ENCODE peak calls at places on chromosomes 5 and 9, in six cellular contexts. G is progenitor cell of endocrine pancreas, P is thoracic aorta, E is glutamatergic neuron, M is left lung, I is tibial nerve. S is an unnamed sample.

GRCh38 chr5:151164687-151165392 is 7.3 kb upstream of the ANXA6 start:
- DNase-seq in G (peak; percentile 67), P (no peak), E (peak; percentile 80), M (peak; percentile 67), I (peak; percentile 58), S (peak; percentile 78)

GRCh38 chr5:146582015-146582414 is 66.0 kb upstream of the GPR151 start:
- DNase-seq in G (no peak), P (no peak), E (no peak), M (no peak), I (no peak), S (no peak)

GRCh38 chr5:78547731-78548189 is 100.8 kb downstream of the LHFPL2 start:
- DNase-seq in G (no peak), P (peak; percentile 82), E (peak; percentile 53), M (peak; percentile 66), I (peak; percentile 77), S (no peak)

GRCh38 chr9:134174073-134174449 is 9.7 kb upstream of the RNU6ATAC start:
- DNase-seq in G (no peak), P (no peak), E (no peak), M (peak; percentile 62), I (no peak), S (no peak)

GRCh38 chr5:98570661-98571181 is 202.7 kb upstream of the RGMB start:
- DNase-seq in G (no peak), P (no peak), E (peak; percentile 53), M (no peak), I (no peak), S (peak; percentile 4)

GRCh38 chr9:130662927-130663257 is 1.5 kb upstream of the PRDM12 start:
- DNase-seq in G (no peak), P (no peak), E (peak; percentile 37), M (no peak), I (no peak), S (peak; percentile 33)

GRCh38 chr9:5949103-5949699 is 58.5 kb downstream of the MLANA start:
- DNase-seq in G (no peak), P (no peak), E (no peak), M (no peak), I (no peak), S (no peak)

GRCh38 chr5:72280655-72281069 is 39.4 kb downstream of the MRPS27 start:
- DNase-seq in G (no peak), P (no peak), E (no peak), M (no peak), I (no peak), S (no peak)

GRCh38 chr5:155046591-155046990 is 33.0 kb downstream of the KIF4B start:
- DNase-seq in G (no peak), P (no peak), E (no peak), M (no peak), I (no peak), S (no peak)

GRCh38 chr5:155052532-155052931 is 39.0 kb downstream of the KIF4B start:
- DNase-seq in G (no peak), P (no peak), E (no peak), M (no peak), I (no peak), S (no peak)

GRCh38 chr5:155047818-155048217 is 34.3 kb downstream of the KIF4B start:
- DNase-seq in G (no peak), P (no peak), E (no peak), M (no peak), I (no peak), S (no peak)

GRCh38 chr5:155050384-155051019 is 36.9 kb downstream of the KIF4B start:
- DNase-seq in G (no peak), P (no peak), E (no peak), M (no peak), I (no peak), S (no peak)

GRCh38 chr5:155049569-155050383 is 36.2 kb downstream of the KIF4B start:
- DNase-seq in G (no peak), P (no peak), E (no peak), M (no peak), I (no peak), S (peak; percentile 20)
- TF ChIP-seq CTCF in G (peak; percentile 57), P (no peak), E (peak; percentile 18), M (no peak), I (no peak), S (peak; percentile 29)

GRCh38 chr5:143208781-143209510 is 194.5 kb downstream of the NR3C1 start:
- DNase-seq in G (no peak), P (no peak), E (no peak), M (no peak), I (no peak), S (no peak)
- TF ChIP-seq CTCF in G (no peak), P (no peak), E (no peak), M (no peak), I (no peak), S (no peak)

GRCh38 chr9:3006917-3007316 is 163.0 kb upstream of the PUM3 start:
- DNase-seq in G (no peak), P (no peak), E (no peak), M (no peak), I (no peak), S (no peak)

GRCh38 chr9:3004572-3004971 is 160.7 kb upstream of the PUM3 start:
- DNase-seq in G (no peak), P (no peak), E (no peak), M (no peak), I (no peak), S (no peak)

GRCh38 chr9:3007331-3007730 is 163.4 kb upstream of the PUM3 start:
- DNase-seq in G (no peak), P (no peak), E (no peak), M (no peak), I (no peak), S (no peak)

GRCh38 chr9:3012245-3012644 is 168.3 kb upstream of the PUM3 start:
- DNase-seq in G (no peak), P (no peak), E (no peak), M (no peak), I (no peak), S (no peak)

GRCh38 chr9:3008091-3008490 is 164.2 kb upstream of the PUM3 start:
- DNase-seq in G (no peak), P (no peak), E (no peak), M (no peak), I (no peak), S (no peak)
- TF ChIP-seq CTCF in G (no peak), P (no peak), E (no peak), M (no peak), I (no peak), S (no peak)

DNA sequence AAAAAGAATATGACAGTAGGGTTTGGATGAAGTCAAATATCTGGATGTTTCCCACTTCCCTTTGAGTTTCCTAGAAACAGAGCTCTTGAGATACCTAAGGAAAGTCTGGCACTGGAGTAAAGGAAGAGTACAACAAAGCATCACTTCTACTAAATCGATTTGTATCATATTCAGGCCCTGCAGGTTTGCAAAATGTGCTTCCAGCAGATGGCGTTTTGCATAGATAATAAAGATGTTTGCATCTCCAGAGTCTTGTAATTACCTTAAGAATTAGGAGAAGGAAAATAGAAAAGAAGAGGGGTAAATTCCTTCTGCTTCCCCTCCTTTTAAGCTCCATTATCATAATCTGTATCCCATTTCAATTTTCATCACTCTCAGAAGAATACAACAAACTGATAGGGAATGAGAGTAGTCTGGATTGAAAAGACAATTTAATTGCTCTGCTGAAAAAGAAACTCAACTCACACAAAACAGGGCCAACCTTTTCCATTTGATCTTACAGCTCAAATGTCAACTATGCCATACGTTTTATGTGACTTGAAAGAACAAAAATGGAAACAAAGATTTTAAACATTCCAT is 380.4 kb downstream of the PTPRD start:
- DNase-seq in G (no peak), P (no peak), E (no peak), M (no peak), I (no peak), S (no peak)
- TF ChIP-seq CTCF in G (peak; percentile 10), P (no peak), E (no peak), M (no peak), I (no peak), S (no peak)

GRCh38 chr9:136926154-136926704 is 18.3 kb downstream of the FBXW5 start:
- DNase-seq in G (no peak), P (no peak), E (no peak), M (no peak), I (no peak), S (no peak)
- TF ChIP-seq CTCF in G (no peak), P (no peak), E (no peak), M (no peak), I (no peak), S (no peak)

DNA sequence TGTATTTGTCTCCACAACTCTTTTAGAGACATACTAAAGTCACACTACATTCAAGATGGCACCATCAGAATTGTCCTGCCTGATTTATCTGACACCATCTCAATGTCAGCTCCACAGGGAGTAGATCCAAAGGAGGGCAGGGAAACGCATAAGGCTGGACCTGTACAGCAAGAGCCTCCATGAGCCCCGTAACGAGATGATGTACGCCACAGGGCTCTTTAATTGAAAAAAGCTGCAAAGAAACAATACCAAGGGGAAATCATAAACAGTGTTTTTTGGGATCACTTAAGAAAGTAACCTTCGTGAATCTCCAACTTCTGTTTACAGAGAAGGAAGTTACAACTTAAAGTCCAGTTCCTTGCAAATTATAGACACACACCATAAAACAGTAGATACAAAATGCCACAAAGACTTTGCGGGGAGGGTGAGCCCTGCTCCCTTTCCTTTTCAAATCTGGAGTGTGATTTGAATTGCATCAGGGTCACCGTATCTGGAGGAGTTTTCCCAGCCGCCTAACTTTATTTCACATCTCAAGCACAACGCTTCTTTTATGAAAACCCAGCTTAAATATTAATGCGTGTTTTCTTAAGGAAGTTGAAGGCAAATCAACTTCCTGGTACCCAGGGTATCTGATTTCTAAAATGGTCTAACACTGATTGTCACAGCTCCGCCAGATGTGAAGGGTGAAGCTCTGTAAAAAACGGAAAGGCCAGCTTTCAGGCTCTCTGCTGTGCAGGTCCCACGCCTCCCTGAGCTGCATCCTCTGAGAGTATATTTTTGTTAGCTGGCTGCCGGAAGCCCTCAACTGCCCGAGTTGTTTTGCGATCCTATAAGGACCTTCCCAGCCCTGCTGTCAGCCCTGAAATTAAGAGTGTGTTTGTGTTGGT is 88.9 kb downstream of the EBF1 start:
- DNase-seq in G (no peak), P (no peak), E (no peak), M (no peak), I (no peak), S (peak; percentile 23)
- TF ChIP-seq CTCF in G (no peak), P (no peak), E (no peak), M (no peak), I (no peak), S (no peak)

DNA sequence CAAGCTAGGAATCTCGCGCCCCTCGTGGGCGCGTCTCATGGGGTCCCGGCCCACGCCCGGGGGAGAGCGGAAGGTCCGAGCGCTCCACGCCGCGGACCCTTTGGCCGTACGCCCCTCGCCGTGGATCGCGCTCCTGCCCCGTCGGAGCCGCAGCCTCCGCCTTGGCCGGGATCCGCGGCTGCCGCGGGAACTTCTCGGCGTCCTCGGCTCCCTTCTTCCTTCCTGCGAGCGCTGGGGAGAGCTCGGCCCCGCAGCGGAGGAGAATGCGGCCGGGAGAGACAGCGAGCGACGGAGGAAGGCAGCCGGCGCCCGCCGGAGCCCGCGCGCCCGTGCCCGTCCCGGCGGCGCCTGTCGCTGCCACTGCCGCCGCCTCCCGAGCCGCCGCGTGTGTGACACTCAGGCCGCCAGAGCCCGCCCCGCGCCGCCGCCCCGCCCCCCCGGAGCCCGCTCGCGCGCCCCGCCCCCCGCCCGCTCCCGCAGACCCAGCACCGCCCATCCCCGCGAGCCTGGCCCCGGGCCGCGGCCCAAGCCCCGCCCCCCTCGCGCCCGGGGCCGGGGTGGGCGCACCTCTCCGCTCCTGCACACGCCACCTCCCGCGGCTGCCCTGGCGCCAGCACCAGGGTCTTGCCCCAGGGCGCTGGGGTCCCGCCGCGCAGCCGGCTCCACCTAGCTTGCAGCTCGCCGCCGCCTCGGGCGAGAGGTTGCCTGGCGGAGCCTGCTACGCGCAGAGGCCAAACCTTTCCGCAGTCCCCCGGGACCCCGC is at the start of gene SHB:
- DNase-seq in G (peak; percentile 65), P (peak; percentile 25), E (peak; percentile 85), M (peak; percentile 83), I (peak; percentile 56), S (peak; percentile 88)
- TF ChIP-seq CTCF in G (no peak), P (peak; percentile 6), E (peak; percentile 33), M (peak; percentile 25), I (no peak), S (no peak)

GRCh38 chr5:168943999-168944398 is 356.9 kb downstream of the SLIT3 start:
- DNase-seq in G (no peak), P (no peak), E (no peak), M (no peak), I (no peak), S (no peak)
- TF ChIP-seq CTCF in G (no peak), P (no peak), E (no peak), M (no peak), I (no peak), S (no peak)